ENCODE peak calls at places on chromosomes 5 and 9, in ten cellular contexts. One of them, this sample, is unnamed.

GRCh38 chr9:127129073-127129717 is 6.8 kb upstream of the ANGPTL2 start:
- DNase-seq in kidney: no peak
- DNase-seq in epithelial cell of esophagus: peak
- DNase-seq in IMR-90: no peak
- DNase-seq in PC-3: no peak
- DNase-seq in RWPE1: no peak
- DNase-seq in pancreas: no peak
- DNase-seq in hepatocyte: no peak
- DNase-seq in HFFc6: no peak
- DNase-seq in cardiac muscle cell: no peak
- DNase-seq in this sample: no peak

GRCh38 chr5:140588311-140589070 is 23.9 kb downstream of the SLC35A4 start:
- DNase-seq in kidney: no peak
- DNase-seq in epithelial cell of esophagus: no peak
- DNase-seq in IMR-90: peak
- DNase-seq in PC-3: no peak
- DNase-seq in RWPE1: no peak
- DNase-seq in pancreas: no peak
- DNase-seq in hepatocyte: no peak
- DNase-seq in HFFc6: peak
- DNase-seq in cardiac muscle cell: no peak
- DNase-seq in this sample: no peak

GRCh38 chr5:14665949-14666741 is 1.6 kb downstream of the OTULIN start:
- DNase-seq in kidney: no peak
- DNase-seq in epithelial cell of esophagus: peak
- DNase-seq in IMR-90: peak
- DNase-seq in PC-3: peak
- DNase-seq in RWPE1: peak
- DNase-seq in pancreas: peak
- DNase-seq in hepatocyte: peak
- DNase-seq in HFFc6: peak
- DNase-seq in cardiac muscle cell: no peak
- DNase-seq in this sample: no peak

GRCh38 chr5:133121611-133122150 is 69.9 kb downstream of the HSPA4 start:
- DNase-seq in kidney: no peak
- DNase-seq in epithelial cell of esophagus: no peak
- DNase-seq in IMR-90: no peak
- DNase-seq in PC-3: no peak
- DNase-seq in RWPE1: no peak
- DNase-seq in pancreas: no peak
- DNase-seq in hepatocyte: no peak
- DNase-seq in HFFc6: no peak
- DNase-seq in cardiac muscle cell: no peak
- DNase-seq in this sample: no peak

GRCh38 chr5:75510836-75511434 is 494 bp downstream of the CERT1 start:
- DNase-seq in kidney: peak
- DNase-seq in epithelial cell of esophagus: no peak
- DNase-seq in IMR-90: peak
- DNase-seq in PC-3: peak
- DNase-seq in RWPE1: peak
- DNase-seq in pancreas: peak
- DNase-seq in hepatocyte: peak
- DNase-seq in HFFc6: no peak
- DNase-seq in cardiac muscle cell: peak
- DNase-seq in this sample: peak

GRCh38 chr5:153209016-153209415 is 281.5 kb upstream of the GRIA1 start:
- DNase-seq in kidney: no peak
- DNase-seq in epithelial cell of esophagus: peak
- DNase-seq in IMR-90: no peak
- DNase-seq in PC-3: no peak
- DNase-seq in RWPE1: no peak
- DNase-seq in pancreas: no peak
- DNase-seq in hepatocyte: no peak
- DNase-seq in HFFc6: no peak
- DNase-seq in cardiac muscle cell: no peak
- DNase-seq in this sample: no peak

GRCh38 chr9:7907636-7908195 is 108.1 kb upstream of the DMAC1 start:
- DNase-seq in kidney: no peak
- DNase-seq in epithelial cell of esophagus: no peak
- DNase-seq in IMR-90: no peak
- DNase-seq in PC-3: no peak
- DNase-seq in RWPE1: no peak
- DNase-seq in pancreas: no peak
- DNase-seq in hepatocyte: no peak
- DNase-seq in HFFc6: no peak
- DNase-seq in cardiac muscle cell: no peak
- DNase-seq in this sample: no peak

GRCh38 chr5:65020492-65020891 is 251.8 kb downstream of the CWC27 start:
- DNase-seq in kidney: no peak
- DNase-seq in epithelial cell of esophagus: no peak
- DNase-seq in IMR-90: peak
- DNase-seq in PC-3: no peak
- DNase-seq in RWPE1: no peak
- DNase-seq in pancreas: no peak
- DNase-seq in hepatocyte: no peak
- DNase-seq in HFFc6: peak
- DNase-seq in cardiac muscle cell: no peak
- DNase-seq in this sample: no peak

GRCh38 chr5:65103674-65104035 is 334.9 kb downstream of the CWC27 start:
- DNase-seq in kidney: peak
- DNase-seq in epithelial cell of esophagus: no peak
- DNase-seq in IMR-90: no peak
- DNase-seq in PC-3: no peak
- DNase-seq in RWPE1: no peak
- DNase-seq in pancreas: no peak
- DNase-seq in hepatocyte: no peak
- DNase-seq in HFFc6: no peak
- DNase-seq in cardiac muscle cell: no peak
- DNase-seq in this sample: peak

GRCh38 chr5:45402804-45403455 is 293.2 kb downstream of the HCN1 start:
- DNase-seq in kidney: no peak
- DNase-seq in epithelial cell of esophagus: no peak
- DNase-seq in IMR-90: no peak
- DNase-seq in PC-3: no peak
- DNase-seq in RWPE1: no peak
- DNase-seq in pancreas: no peak
- DNase-seq in hepatocyte: no peak
- DNase-seq in HFFc6: no peak
- DNase-seq in cardiac muscle cell: no peak
- DNase-seq in this sample: no peak

GRCh38 chr5:6349387-6349786 is 29.0 kb downstream of the MED10 start:
- DNase-seq in kidney: no peak
- DNase-seq in epithelial cell of esophagus: no peak
- DNase-seq in IMR-90: no peak
- DNase-seq in PC-3: peak
- DNase-seq in RWPE1: no peak
- DNase-seq in pancreas: no peak
- DNase-seq in hepatocyte: no peak
- DNase-seq in HFFc6: no peak
- DNase-seq in cardiac muscle cell: no peak
- DNase-seq in this sample: no peak

GRCh38 chr5:73153513-73153912 is 19.5 kb upstream of the TMEM174 start:
- DNase-seq in kidney: no peak
- DNase-seq in epithelial cell of esophagus: no peak
- DNase-seq in IMR-90: no peak
- DNase-seq in PC-3: no peak
- DNase-seq in RWPE1: no peak
- DNase-seq in pancreas: no peak
- DNase-seq in hepatocyte: no peak
- DNase-seq in HFFc6: no peak
- DNase-seq in cardiac muscle cell: no peak
- DNase-seq in this sample: no peak

GRCh38 chr5:173187054-173187743 is 42.9 kb downstream of the BNIP1 start:
- DNase-seq in kidney: no peak
- DNase-seq in epithelial cell of esophagus: no peak
- DNase-seq in IMR-90: no peak
- DNase-seq in PC-3: no peak
- DNase-seq in RWPE1: no peak
- DNase-seq in pancreas: no peak
- DNase-seq in hepatocyte: no peak
- DNase-seq in HFFc6: no peak
- DNase-seq in cardiac muscle cell: no peak
- DNase-seq in this sample: no peak

GRCh38 chr5:140175367-140176027 is 509 bp downstream of the CYSTM1 start:
- DNase-seq in kidney: peak
- DNase-seq in epithelial cell of esophagus: peak
- DNase-seq in IMR-90: peak
- DNase-seq in PC-3: peak
- DNase-seq in RWPE1: peak
- DNase-seq in pancreas: peak
- DNase-seq in hepatocyte: peak
- DNase-seq in HFFc6: peak
- DNase-seq in cardiac muscle cell: peak
- DNase-seq in this sample: peak

GRCh38 chr9:34362614-34363013 is 14.1 kb downstream of the MYORG start:
- DNase-seq in kidney: no peak
- DNase-seq in epithelial cell of esophagus: no peak
- DNase-seq in IMR-90: no peak
- DNase-seq in PC-3: no peak
- DNase-seq in RWPE1: no peak
- DNase-seq in pancreas: no peak
- DNase-seq in hepatocyte: no peak
- DNase-seq in HFFc6: no peak
- DNase-seq in cardiac muscle cell: no peak
- DNase-seq in this sample: no peak

GRCh38 chr5:68430282-68430681 is 214.7 kb downstream of the PIK3R1 start:
- DNase-seq in kidney: no peak
- DNase-seq in epithelial cell of esophagus: no peak
- DNase-seq in IMR-90: no peak
- DNase-seq in PC-3: no peak
- DNase-seq in RWPE1: no peak
- DNase-seq in pancreas: no peak
- DNase-seq in hepatocyte: no peak
- DNase-seq in HFFc6: no peak
- DNase-seq in cardiac muscle cell: no peak
- DNase-seq in this sample: no peak
- TF ChIP-seq CTCF in kidney: no peak
- TF ChIP-seq CTCF in epithelial cell of esophagus: no peak
- TF ChIP-seq CTCF in IMR-90: no peak
- TF ChIP-seq CTCF in PC-3: no peak
- TF ChIP-seq CTCF in RWPE1: no peak
- TF ChIP-seq CTCF in pancreas: no peak
- TF ChIP-seq CTCF in hepatocyte: no peak
- TF ChIP-seq CTCF in HFFc6: no peak
- TF ChIP-seq CTCF in cardiac muscle cell: no peak
- TF ChIP-seq CTCF in this sample: no peak

DNA sequence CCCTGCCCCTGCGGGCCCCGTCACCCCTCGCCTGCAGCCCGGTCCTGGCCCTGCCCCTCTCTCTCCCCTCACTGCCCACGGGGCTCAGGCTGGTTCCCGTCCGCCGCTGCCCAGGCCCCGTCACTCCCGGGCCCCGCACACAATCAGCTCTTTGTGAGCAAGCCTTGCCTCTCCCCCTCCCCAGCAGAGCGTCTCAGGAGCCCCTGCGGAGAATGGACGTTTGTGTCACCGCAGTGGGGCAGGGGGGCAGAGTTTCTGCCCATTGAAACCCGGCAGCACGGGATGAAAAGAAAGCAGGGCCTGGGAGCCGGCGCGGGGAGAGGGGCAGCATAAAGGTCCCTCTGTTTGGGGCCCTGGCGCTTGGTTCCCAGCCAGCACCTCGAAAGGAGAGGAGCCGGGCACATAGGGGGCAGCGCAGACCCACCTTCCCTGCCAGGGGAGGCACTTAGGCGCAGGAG is 13.5 kb upstream of the NUP214 start:
- DNase-seq in kidney: peak
- DNase-seq in epithelial cell of esophagus: no peak
- DNase-seq in IMR-90: no peak
- DNase-seq in PC-3: no peak
- DNase-seq in RWPE1: no peak
- DNase-seq in pancreas: no peak
- DNase-seq in hepatocyte: no peak
- DNase-seq in HFFc6: no peak
- DNase-seq in cardiac muscle cell: no peak
- DNase-seq in this sample: no peak
- TF ChIP-seq CTCF in kidney: no peak
- TF ChIP-seq CTCF in epithelial cell of esophagus: no peak
- TF ChIP-seq CTCF in IMR-90: no peak
- TF ChIP-seq CTCF in PC-3: no peak
- TF ChIP-seq CTCF in RWPE1: no peak
- TF ChIP-seq CTCF in pancreas: no peak
- TF ChIP-seq CTCF in hepatocyte: no peak
- TF ChIP-seq CTCF in HFFc6: no peak
- TF ChIP-seq CTCF in cardiac muscle cell: no peak
- TF ChIP-seq CTCF in this sample: no peak

GRCh38 chr5:124979174-124979573 is 232.7 kb upstream of the ZNF608 start:
- DNase-seq in kidney: no peak
- DNase-seq in epithelial cell of esophagus: peak
- DNase-seq in IMR-90: peak
- DNase-seq in PC-3: peak
- DNase-seq in RWPE1: no peak
- DNase-seq in pancreas: no peak
- DNase-seq in hepatocyte: peak
- DNase-seq in HFFc6: no peak
- DNase-seq in cardiac muscle cell: peak
- DNase-seq in this sample: no peak
- TF ChIP-seq CTCF in kidney: no peak
- TF ChIP-seq CTCF in epithelial cell of esophagus: no peak
- TF ChIP-seq CTCF in IMR-90: no peak
- TF ChIP-seq CTCF in PC-3: no peak
- TF ChIP-seq CTCF in RWPE1: no peak
- TF ChIP-seq CTCF in pancreas: no peak
- TF ChIP-seq CTCF in hepatocyte: no peak
- TF ChIP-seq CTCF in HFFc6: no peak
- TF ChIP-seq CTCF in cardiac muscle cell: no peak
- TF ChIP-seq CTCF in this sample: no peak

GRCh38 chr5:61808884-61809283 is 476.8 kb downstream of the ZSWIM6 start:
- DNase-seq in kidney: no peak
- DNase-seq in epithelial cell of esophagus: no peak
- DNase-seq in IMR-90: no peak
- DNase-seq in PC-3: no peak
- DNase-seq in RWPE1: no peak
- DNase-seq in pancreas: no peak
- DNase-seq in hepatocyte: no peak
- DNase-seq in HFFc6: no peak
- DNase-seq in cardiac muscle cell: no peak
- DNase-seq in this sample: no peak

GRCh38 chr5:61805101-61805500 is 473.0 kb downstream of the ZSWIM6 start:
- DNase-seq in kidney: no peak
- DNase-seq in epithelial cell of esophagus: peak
- DNase-seq in IMR-90: peak
- DNase-seq in PC-3: peak
- DNase-seq in RWPE1: peak
- DNase-seq in pancreas: no peak
- DNase-seq in hepatocyte: peak
- DNase-seq in HFFc6: peak
- DNase-seq in cardiac muscle cell: no peak
- DNase-seq in this sample: no peak

GRCh38 chr5:61808091-61808490 is 476.0 kb downstream of the ZSWIM6 start:
- DNase-seq in kidney: no peak
- DNase-seq in epithelial cell of esophagus: no peak
- DNase-seq in IMR-90: no peak
- DNase-seq in PC-3: no peak
- DNase-seq in RWPE1: no peak
- DNase-seq in pancreas: no peak
- DNase-seq in hepatocyte: peak
- DNase-seq in HFFc6: no peak
- DNase-seq in cardiac muscle cell: no peak
- DNase-seq in this sample: no peak

GRCh38 chr5:61809651-61810050 is 477.6 kb downstream of the ZSWIM6 start:
- DNase-seq in kidney: no peak
- DNase-seq in epithelial cell of esophagus: peak
- DNase-seq in IMR-90: no peak
- DNase-seq in PC-3: no peak
- DNase-seq in RWPE1: peak
- DNase-seq in pancreas: no peak
- DNase-seq in hepatocyte: no peak
- DNase-seq in HFFc6: no peak
- DNase-seq in cardiac muscle cell: no peak
- DNase-seq in this sample: no peak

GRCh38 chr5:61806491-61807020 is 474.5 kb downstream of the ZSWIM6 start:
- DNase-seq in kidney: no peak
- DNase-seq in epithelial cell of esophagus: no peak
- DNase-seq in IMR-90: no peak
- DNase-seq in PC-3: no peak
- DNase-seq in RWPE1: no peak
- DNase-seq in pancreas: no peak
- DNase-seq in hepatocyte: no peak
- DNase-seq in HFFc6: no peak
- DNase-seq in cardiac muscle cell: no peak
- DNase-seq in this sample: no peak
- TF ChIP-seq CTCF in kidney: no peak
- TF ChIP-seq CTCF in epithelial cell of esophagus: no peak
- TF ChIP-seq CTCF in IMR-90: no peak
- TF ChIP-seq CTCF in PC-3: no peak
- TF ChIP-seq CTCF in RWPE1: no peak
- TF ChIP-seq CTCF in pancreas: no peak
- TF ChIP-seq CTCF in hepatocyte: no peak
- TF ChIP-seq CTCF in HFFc6: no peak
- TF ChIP-seq CTCF in cardiac muscle cell: no peak
- TF ChIP-seq CTCF in this sample: no peak